ENCODE peak calls at places on chromosomes 13 and 19, in ten cellular contexts. M is astrocyte of the hippocampus, V is BE2C, B is astrocyte of the spinal cord, S is left ventricle myocardium superior, E is aorta, K is posterior cingulate gyrus, F is T follicular helper cell, D is HEK293T, A is HepG2. X is an unnamed sample.

GRCh38 chr19:55113570-55114039 is 3.8 kb downstream of the PPP1R12C start:
- DNase-seq in S (peak; percentile 93), F (no peak), D (peak; percentile 48), V (no peak), A (peak; percentile 38), K (no peak), M (peak; percentile 97), E (peak; percentile 89), B (peak; percentile 91), X (peak; percentile 94)

GRCh38 chr13:53631511-53631910 is 602.9 kb downstream of the OLFM4 start:
- DNase-seq in A (no peak), B (no peak), M (no peak), D (no peak), F (no peak), E (no peak), S (no peak), V (no peak), K (no peak), X (no peak)

GRCh38 chr13:38166121-38166520 is 183.5 kb upstream of the UFM1 start:
- DNase-seq in B (peak; percentile 1), K (no peak), M (peak; percentile 29), S (no peak), F (no peak), D (no peak), A (no peak), E (no peak), V (no peak), X (no peak)

GRCh38 chr13:44352671-44353070 is 21.0 kb upstream of the SERP2 start:
- DNase-seq in E (no peak), M (no peak), D (no peak), F (no peak), V (no peak), S (no peak), K (no peak), A (no peak), B (no peak), X (no peak)

GRCh38 chr13:110507678-110508381 is 53.7 kb downstream of the RAB20 start:
- DNase-seq in A (no peak), K (no peak), D (no peak), F (no peak), V (no peak), B (no peak), S (peak; percentile 76), M (no peak), E (no peak), X (peak; percentile 46)

GRCh38 chr13:40613954-40614353 is 52.5 kb downstream of the FOXO1 start:
- DNase-seq in V (no peak), S (peak; percentile 45), A (no peak), M (no peak), D (no peak), F (no peak), B (no peak), E (no peak), K (no peak), X (no peak)

GRCh38 chr13:111048387-111048786 is 66.7 kb upstream of the ARHGEF7 start:
- DNase-seq in B (no peak), D (no peak), A (no peak), F (no peak), K (no peak), E (no peak), V (no peak), S (no peak), M (no peak), X (no peak)

GRCh38 chr19:40424637-40425449 is 949 bp downstream of the SERTAD1 start:
- DNase-seq in K (no peak), D (peak; percentile 59), E (no peak), M (peak; percentile 59), S (no peak), B (peak; percentile 24), V (no peak), A (no peak), F (no peak), X (no peak)

GRCh38 chr13:113117956-113118327 is 4.7 kb upstream of the F10 start:
- DNase-seq in K (no peak), E (no peak), V (no peak), M (no peak), F (no peak), A (no peak), D (no peak), S (no peak), B (no peak), X (no peak)

GRCh38 chr19:50893047-50893737 is 18.0 kb downstream of the KLK4 start:
- DNase-seq in F (no peak), B (no peak), K (no peak), M (no peak), E (no peak), A (no peak), S (no peak), V (peak; percentile 77), D (no peak), X (no peak)

GRCh38 chr19:52398091-52398461 is 427 bp downstream of the ZNF528 start:
- DNase-seq in D (no peak), V (peak; percentile 12), M (no peak), A (peak; percentile 6), B (no peak), K (no peak), S (no peak), F (no peak), E (peak; percentile 44), X (no peak)

X was measured in heart left ventricle.